ENCODE peak calls at places on chromosomes 7 and 10, in eight cellular contexts. B is thoracic aorta, Y is tibial nerve, X is endothelial cell, S is neural progenitor cell, E is transverse colon, K is HFFc6, H is Calu3. N is an unnamed sample.

GRCh38 chr7:83918142-83918541 is 269.2 kb upstream of the SEMA3E start:
- DNase-seq in H (no peak), B (no peak), E (no peak), X (no peak), S (no peak), Y (no peak), K (no peak), N (no peak)

GRCh38 chr10:96271017-96271815 is at the start of gene BLNK:
- DNase-seq in K (peak), E (peak), Y (peak), B (peak), S (no peak), X (no peak), H (peak), N (peak)

GRCh38 chr10:86945361-86946214 is 11.8 kb downstream of the MMRN2 start:
- DNase-seq in Y (no peak), B (peak), E (no peak), S (peak), H (peak), X (no peak), K (peak), N (peak)

GRCh38 chr10:103104721-103105120 is 88.4 kb downstream of the NT5C2 start:
- DNase-seq in X (no peak), Y (no peak), H (no peak), S (no peak), K (no peak), B (no peak), E (no peak), N (no peak)

GRCh38 chr10:103967433-103968142 is 648 bp downstream of the SLK start:
- DNase-seq in Y (no peak), H (no peak), S (peak), B (no peak), E (peak), K (no peak), X (peak), N (no peak)

GRCh38 chr7:22584179-22584578 is 84.2 kb upstream of the STEAP1B start:
- DNase-seq in Y (no peak), S (no peak), H (no peak), X (no peak), E (no peak), B (no peak), K (no peak), N (no peak)

GRCh38 chr7:149854611-149855367 is 16.6 kb downstream of the ZNF862 start:
- DNase-seq in E (peak), X (no peak), S (peak), H (peak), B (no peak), K (peak), Y (no peak), N (peak)

GRCh38 chr7:74657692-74658170 is at the start of gene GTF2I:
- DNase-seq in E (no peak), K (no peak), X (peak), Y (no peak), H (no peak), B (no peak), S (peak), N (no peak)

GRCh38 chr10:46998192-46998591 is 87.0 kb downstream of the PTPN20 start:
- DNase-seq in Y (no peak), H (no peak), X (no peak), B (no peak), E (no peak), S (no peak), K (no peak), N (no peak)

GRCh38 chr7:84043661-84044191 is 150.9 kb downstream of the SEMA3A start:
- DNase-seq in S (no peak), X (no peak), B (no peak), Y (no peak), K (no peak), H (no peak), E (no peak), N (no peak)

GRCh38 chr7:762891-763290 is 35.8 kb upstream of the PRKAR1B start:
- DNase-seq in K (no peak), H (no peak), B (no peak), E (no peak), X (no peak), Y (no peak), S (no peak), N (no peak)

GRCh38 chr7:158302274-158303070 is 285.2 kb downstream of the PTPRN2 start:
- DNase-seq in S (no peak), H (no peak), E (no peak), K (no peak), Y (no peak), X (no peak), B (no peak), N (peak)

GRCh38 chr7:96636342-96636865 is 73.2 kb downstream of the SEM1 start:
- DNase-seq in Y (no peak), S (no peak), K (no peak), B (no peak), E (no peak), X (no peak), H (no peak), N (no peak)

GRCh38 chr10:66783296-66783695 is 142.5 kb upstream of the LRRTM3 start:
- DNase-seq in H (no peak), K (peak), E (no peak), X (no peak), B (no peak), Y (no peak), S (no peak), N (no peak)

GRCh38 chr7:98284335-98285036 is 3.0 kb downstream of the BRI3 start:
- DNase-seq in X (peak), H (peak), K (peak), Y (peak), S (no peak), B (peak), E (peak), N (peak)

GRCh38 chr7:28520074-28521015 is 108.0 kb downstream of the CREB5 start:
- DNase-seq in K (no peak), S (no peak), Y (no peak), X (no peak), B (no peak), E (no peak), H (no peak), N (no peak)

GRCh38 chr10:73591935-73592699 is 975 bp upstream of the USP54 start:
- DNase-seq in K (no peak), S (peak), X (peak), B (no peak), Y (peak), E (peak), H (peak), N (peak)

GRCh38 chr7:1368682-1369571 is 90.3 kb downstream of the MICALL2 start:
- DNase-seq in X (peak), K (no peak), Y (no peak), B (no peak), E (no peak), S (peak), H (no peak), N (no peak)

GRCh38 chr7:51224811-51225581 is 91.6 kb downstream of the COBL start:
- DNase-seq in Y (no peak), S (peak), H (peak), X (peak), K (no peak), E (peak), B (no peak), N (peak)

GRCh38 chr10:80462277-80462985 is 8.3 kb downstream of the TSPAN14 start:
- DNase-seq in H (no peak), B (no peak), X (no peak), Y (no peak), K (no peak), E (no peak), S (no peak), N (no peak)

GRCh38 chr7:80611779-80612178 is 26.7 kb upstream of the CD36 start:
- DNase-seq in H (peak), B (no peak), K (peak), S (no peak), Y (no peak), E (no peak), X (no peak), N (no peak)

GRCh38 chr10:111207525-111207924 is 130.7 kb downstream of the ADRA2A start:
- DNase-seq in K (no peak), H (peak), E (peak), X (no peak), Y (no peak), S (peak), B (no peak), N (no peak)
- TF ChIP-seq CTCF in K (peak), H (peak), E (peak), X (no peak), Y (peak), S (peak), B (no peak), N (no peak)

DNA sequence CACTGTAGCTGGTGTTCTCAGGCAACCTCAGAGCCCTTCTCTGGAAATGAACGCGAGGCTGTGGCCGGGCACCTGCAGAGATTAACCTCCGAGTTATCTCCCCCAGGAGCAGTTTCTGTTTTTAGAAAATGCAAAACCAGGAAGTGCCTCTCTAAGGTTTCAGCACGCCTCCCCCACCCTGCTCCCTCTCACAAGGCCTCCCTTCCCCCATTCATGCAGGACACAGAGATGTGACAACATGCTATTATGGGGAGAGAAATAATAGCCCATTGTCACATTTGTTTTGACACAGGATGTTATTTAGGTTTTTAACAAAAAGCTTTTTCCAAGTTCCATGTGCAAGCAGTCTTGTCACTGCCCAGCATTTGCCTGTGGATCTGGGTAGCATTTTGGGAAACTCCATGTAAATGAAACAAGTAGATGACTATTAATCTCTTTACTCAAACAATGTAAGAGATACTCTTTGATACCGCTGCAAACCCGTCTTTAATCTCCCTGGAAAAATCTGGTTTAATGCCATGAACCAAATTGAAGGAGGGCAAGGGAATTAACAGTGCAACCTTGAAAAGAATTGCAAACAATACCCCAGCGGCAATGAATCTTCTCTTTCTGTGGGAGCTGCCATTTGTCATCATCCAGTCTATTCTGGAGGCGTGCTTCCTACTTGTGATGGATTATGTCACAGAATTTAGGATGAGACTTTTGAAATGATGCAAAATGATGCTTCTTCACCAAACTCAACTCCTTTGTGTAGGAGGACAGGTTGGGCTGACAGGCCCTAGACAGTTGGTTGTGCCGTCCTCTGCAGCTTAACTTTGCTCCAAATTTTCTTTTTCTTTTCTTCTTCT is 86.5 kb upstream of the NMT2 start:
- DNase-seq in Y (peak), E (no peak), B (no peak), S (no peak), H (no peak), K (no peak), X (peak), N (no peak)
- TF ChIP-seq CTCF in Y (no peak), E (no peak), B (no peak), S (no peak), H (no peak), K (no peak), X (no peak), N (no peak)

DNA sequence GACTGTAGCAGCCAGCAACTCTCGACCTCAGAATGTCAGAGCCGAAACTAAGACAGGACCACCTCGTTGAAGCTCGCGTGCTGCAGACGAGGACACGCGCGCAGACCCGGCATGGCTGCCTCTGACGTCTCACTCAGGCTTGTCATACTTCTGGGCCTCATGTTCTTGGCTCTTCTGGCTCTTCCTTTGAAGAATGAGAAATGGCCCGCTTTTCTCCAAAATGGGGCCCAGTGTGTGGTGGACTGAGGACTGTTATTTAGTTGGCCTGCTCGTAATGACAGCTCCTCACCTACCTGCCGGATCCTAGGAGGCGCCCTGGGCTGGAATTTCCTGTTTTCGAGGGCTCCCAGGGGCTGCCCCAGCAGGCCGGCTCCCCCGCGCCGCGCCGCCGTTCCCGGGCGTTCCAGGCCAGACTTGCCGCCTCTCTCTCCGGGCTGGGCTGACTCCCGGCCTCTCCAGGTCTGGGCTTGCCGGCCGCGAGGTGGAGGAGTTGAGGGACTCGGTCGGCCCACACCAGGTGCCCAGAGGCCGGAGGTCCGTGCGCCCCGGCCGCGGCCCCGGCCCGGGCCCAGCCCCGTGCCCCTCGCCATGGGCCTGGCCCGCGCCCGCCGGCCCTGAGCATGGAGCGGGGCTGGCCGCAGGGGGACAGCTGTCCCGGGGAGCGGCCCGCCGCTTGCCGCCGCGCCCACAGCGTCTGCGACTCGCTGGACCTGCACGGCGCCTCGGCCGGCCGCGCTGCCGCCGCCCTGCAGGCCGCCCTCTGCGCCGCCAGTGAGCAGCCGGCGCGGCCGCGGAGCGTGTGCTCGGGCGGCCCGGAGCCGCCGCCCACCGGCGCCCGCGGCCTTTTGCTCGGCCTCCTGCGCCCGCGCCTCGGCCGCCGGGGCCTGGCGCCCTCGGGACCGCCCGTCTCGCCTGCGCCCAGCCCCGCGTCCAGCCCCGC is 28.1 kb downstream of the AGAP3 start:
- DNase-seq in S (peak), Y (no peak), X (peak), B (no peak), H (peak), E (peak), K (no peak), N (no peak)
- TF ChIP-seq CTCF in S (no peak), Y (no peak), X (no peak), B (no peak), H (no peak), E (no peak), K (no peak), N (no peak)

GRCh38 chr10:1372212-1372611 is 316.0 kb downstream of the WDR37 start:
- DNase-seq in K (no peak), E (no peak), X (no peak), H (no peak), Y (no peak), B (no peak), S (no peak), N (no peak)
- TF ChIP-seq CTCF in K (no peak), E (no peak), X (no peak), H (no peak), Y (no peak), B (no peak), S (peak), N (no peak)

GRCh38 chr10:44047361-44047760 is 337.5 kb downstream of the CXCL12 start:
- DNase-seq in K (no peak), Y (no peak), S (no peak), E (no peak), X (no peak), B (no peak), H (no peak), N (no peak)

GRCh38 chr10:44045020-44045419 is 339.9 kb downstream of the CXCL12 start:
- DNase-seq in B (no peak), S (no peak), X (no peak), Y (no peak), E (no peak), K (no peak), H (no peak), N (peak)

GRCh38 chr10:44043646-44044368 is 341.1 kb downstream of the CXCL12 start:
- DNase-seq in B (no peak), K (no peak), H (no peak), X (no peak), Y (no peak), S (no peak), E (no peak), N (peak)

GRCh38 chr10:44044549-44044948 is 340.3 kb downstream of the CXCL12 start:
- DNase-seq in X (no peak), S (no peak), Y (no peak), E (no peak), K (no peak), H (no peak), B (no peak), N (peak)

DNA sequence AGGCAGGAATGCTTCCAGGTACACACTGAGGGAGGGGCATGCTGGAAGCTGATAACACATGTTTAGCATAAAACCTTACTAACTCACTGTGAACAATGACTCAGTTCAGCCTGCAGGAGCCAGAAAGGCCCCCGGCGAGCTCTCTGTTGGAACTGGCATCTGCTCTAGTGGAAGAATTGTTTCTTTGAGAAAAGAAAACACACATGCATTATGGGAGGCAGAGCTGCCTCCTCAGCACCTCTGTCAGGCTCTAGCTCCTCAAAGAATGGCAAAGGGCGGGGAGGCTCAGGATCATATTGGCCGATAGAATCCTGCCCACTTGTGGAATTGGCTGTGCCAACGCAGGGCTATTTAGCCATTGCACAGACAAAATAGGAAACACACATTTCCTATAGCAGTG is 338.3 kb downstream of the CXCL12 start:
- DNase-seq in K (peak), B (no peak), E (no peak), S (peak), Y (no peak), H (no peak), X (no peak), N (no peak)
- TF ChIP-seq CTCF in K (peak), B (peak), E (no peak), S (peak), Y (no peak), H (no peak), X (no peak), N (no peak)

GRCh38 chr7:26507375-26508068 is 215.9 kb downstream of the SNX10 start:
- DNase-seq in X (no peak), S (no peak), B (no peak), K (no peak), E (no peak), Y (no peak), H (no peak), N (no peak)
- TF ChIP-seq CTCF in X (no peak), S (no peak), B (no peak), K (no peak), E (no peak), Y (no peak), H (no peak), N (no peak)

N was measured in right atrium auricular region.